ENCODE peak calls at places on chromosomes 6 and 20, in four cellular contexts. X, I, R and T are unnamed samples.
A peak's percentile ranks its signal among the peaks of the same experiment; 100 is the strongest.

GRCh38 chr6:27106382-27106781 is 141.1 kb upstream of the PRSS16 start:
- DNase-seq in X (no peak), I (no peak), R (no peak), T (no peak)

GRCh38 chr20:32190608-32191415 is 16.7 kb downstream of the PLAGL2 start:
- DNase-seq in X (no peak), I (peak; percentile 62), R (no peak), T (no peak)

GRCh38 chr20:36298795-36299339 is 7.3 kb upstream of the DLGAP4 start:
- DNase-seq in X (no peak), I (peak; percentile 69), R (no peak), T (no peak)

GRCh38 chr6:93337014-93337413 is 82.3 kb downstream of the EPHA7 start:
- DNase-seq in X (no peak), I (no peak), R (no peak), T (no peak)

GRCh38 chr20:858011-858410 is 24.5 kb downstream of the FAM110A start:
- DNase-seq in X (no peak), I (peak; percentile 71), R (no peak), T (no peak)

GRCh38 chr6:122286512-122286911 is 112.9 kb upstream of the HSF2 start:
- DNase-seq in X (no peak), I (no peak), R (no peak), T (no peak)

GRCh38 chr20:52313335-52313963 is 121.9 kb upstream of the ZFP64 start:
- DNase-seq in X (peak; percentile 42), I (no peak), R (no peak), T (no peak)

GRCh38 chr6:63347599-63347998 is 27.8 kb upstream of the LGSN start:
- DNase-seq in X (no peak), I (no peak), R (no peak), T (no peak)

GRCh38 chr20:59837623-59838394 is 95.6 kb downstream of the SYCP2 start:
- DNase-seq in X (peak; percentile 10), I (no peak), R (no peak), T (no peak)

GRCh38 chr6:31580446-31580755 is 1.8 kb downstream of the LTB start:
- DNase-seq in X (no peak), I (no peak), R (no peak), T (no peak)

GRCh38 chr6:148335582-148335981 is 7.1 kb upstream of the SASH1 start:
- DNase-seq in X (no peak), I (peak; percentile 68), R (no peak), T (no peak)

GRCh38 chr6:39873439-39873838 is 60.8 kb downstream of the MOCS1 start:
- DNase-seq in X (no peak), I (no peak), R (no peak), T (no peak)

GRCh38 chr20:50815162-50815989 is 20.5 kb downstream of the BCAS4 start:
- DNase-seq in X (no peak), I (no peak), R (peak; percentile 45), T (no peak)

GRCh38 chr6:139029470-139030210 is 1.1 kb downstream of the ABRACL start:
- DNase-seq in X (peak; percentile 73), I (no peak), R (peak; percentile 58), T (peak; percentile 86)

GRCh38 chr20:57450419-57450818 is 59.2 kb downstream of the RBM38 start:
- DNase-seq in X (no peak), I (peak; percentile 77), R (peak; percentile 50), T (peak; percentile 82)

GRCh38 chr6:45555981-45556771 is 178.4 kb upstream of the SUPT3H start:
- DNase-seq in X (peak; percentile 41), I (no peak), R (no peak), T (no peak)

GRCh38 chr6:166924531-166924930 is 31.8 kb downstream of the RNASET2 start:
- DNase-seq in X (no peak), I (no peak), R (no peak), T (no peak)

GRCh38 chr20:31669876-31670275 is 32.2 kb downstream of the COX4I2 start:
- DNase-seq in X (no peak), I (no peak), R (no peak), T (no peak)

GRCh38 chr20:19976595-19977372 is 40.4 kb upstream of the NAA20 start:
- DNase-seq in X (peak; percentile 57), I (no peak), R (peak; percentile 66), T (peak; percentile 70)

GRCh38 chr6:160036790-160037206 is 67.9 kb downstream of the IGF2R start:
- DNase-seq in X (peak; percentile 44), I (no peak), R (peak; percentile 27), T (peak; percentile 67)

GRCh38 chr6:93784794-93785757 is 365.7 kb upstream of the EPHA7 start:
- DNase-seq in X (no peak), I (no peak), R (no peak), T (no peak)

GRCh38 chr20:58028123-58028522 is 200.3 kb downstream of the ANKRD60 start:
- DNase-seq in X (no peak), I (peak; percentile 64), R (no peak), T (peak; percentile 66)

GRCh38 chr20:50634191-50634590 is 57.2 kb downstream of the RIPOR3 start:
- DNase-seq in X (no peak), I (no peak), R (no peak), T (no peak)

GRCh38 chr6:117840541-117840983 is 66.5 kb upstream of the SLC35F1 start:
- DNase-seq in X (no peak), I (no peak), R (no peak), T (no peak)

GRCh38 chr6:818191-818590 is 125.3 kb upstream of the EXOC2 start:
- DNase-seq in X (no peak), I (no peak), R (no peak), T (no peak)

GRCh38 chr6:28940294-28940858 is 16.6 kb upstream of the TRIM27 start:
- DNase-seq in X (peak; percentile 56), I (no peak), R (peak; percentile 48), T (no peak)

GRCh38 chr6:83047065-83047754 is 18.4 kb downstream of the UBE3D start:
- DNase-seq in X (no peak), I (no peak), R (no peak), T (no peak)

GRCh38 chr6:1854296-1854695 is 244.6 kb downstream of the FOXC1 start:
- DNase-seq in X (no peak), I (no peak), R (no peak), T (no peak)

GRCh38 chr6:130494745-130495144 is 128.9 kb downstream of the TMEM200A start:
- DNase-seq in X (no peak), I (no peak), R (no peak), T (no peak)

GRCh38 chr6:11364971-11365397 is 132.5 kb upstream of the NEDD9 start:
- DNase-seq in X (no peak), I (no peak), R (peak; percentile 60), T (no peak)

GRCh38 chr20:60340232-60340631 is 382.0 kb downstream of the CDH26 start:
- DNase-seq in X (no peak), I (no peak), R (no peak), T (no peak)

DNA sequence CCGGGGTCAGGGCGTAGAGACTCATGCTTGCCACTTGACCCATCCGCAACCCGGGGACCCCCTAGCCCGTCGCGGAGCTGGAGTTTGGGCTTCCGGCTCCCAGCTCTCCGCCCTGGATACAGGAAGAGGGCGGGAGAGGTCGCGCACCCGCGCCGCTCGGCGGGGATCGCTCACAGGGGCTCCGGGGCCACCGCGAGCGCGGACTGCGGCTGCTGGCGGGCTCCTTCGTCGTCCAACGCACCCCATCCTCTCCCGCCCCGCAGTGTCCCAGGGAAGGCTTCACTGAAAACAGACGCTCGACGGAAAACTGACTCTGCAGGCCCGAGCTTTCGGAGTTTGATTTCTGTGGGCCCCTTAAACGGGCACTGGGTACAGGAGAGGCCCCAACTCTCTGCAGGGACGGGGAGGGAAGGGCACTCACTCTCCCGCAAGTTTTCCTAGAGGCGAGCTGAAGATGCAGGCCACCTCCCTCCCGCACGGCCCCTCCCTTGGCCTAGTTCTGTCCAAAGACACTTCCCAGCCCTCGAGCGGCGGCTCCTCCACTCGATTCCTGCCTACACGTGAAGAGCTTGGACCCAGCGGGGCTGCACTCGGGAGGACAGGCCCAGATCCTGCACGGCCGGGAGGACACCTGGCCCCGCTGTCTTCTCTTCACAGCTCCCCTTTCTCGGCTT is 5.3 kb downstream of the OLIG3 start:
- DNase-seq in X (no peak), I (no peak), R (no peak), T (no peak)
- H3K4me3 ChIP-seq in X (peak overlapping the region; percentile 18), I (no peak overlapping the region), R (no peak overlapping the region), T (peak overlapping the region; percentile 12)

DNA sequence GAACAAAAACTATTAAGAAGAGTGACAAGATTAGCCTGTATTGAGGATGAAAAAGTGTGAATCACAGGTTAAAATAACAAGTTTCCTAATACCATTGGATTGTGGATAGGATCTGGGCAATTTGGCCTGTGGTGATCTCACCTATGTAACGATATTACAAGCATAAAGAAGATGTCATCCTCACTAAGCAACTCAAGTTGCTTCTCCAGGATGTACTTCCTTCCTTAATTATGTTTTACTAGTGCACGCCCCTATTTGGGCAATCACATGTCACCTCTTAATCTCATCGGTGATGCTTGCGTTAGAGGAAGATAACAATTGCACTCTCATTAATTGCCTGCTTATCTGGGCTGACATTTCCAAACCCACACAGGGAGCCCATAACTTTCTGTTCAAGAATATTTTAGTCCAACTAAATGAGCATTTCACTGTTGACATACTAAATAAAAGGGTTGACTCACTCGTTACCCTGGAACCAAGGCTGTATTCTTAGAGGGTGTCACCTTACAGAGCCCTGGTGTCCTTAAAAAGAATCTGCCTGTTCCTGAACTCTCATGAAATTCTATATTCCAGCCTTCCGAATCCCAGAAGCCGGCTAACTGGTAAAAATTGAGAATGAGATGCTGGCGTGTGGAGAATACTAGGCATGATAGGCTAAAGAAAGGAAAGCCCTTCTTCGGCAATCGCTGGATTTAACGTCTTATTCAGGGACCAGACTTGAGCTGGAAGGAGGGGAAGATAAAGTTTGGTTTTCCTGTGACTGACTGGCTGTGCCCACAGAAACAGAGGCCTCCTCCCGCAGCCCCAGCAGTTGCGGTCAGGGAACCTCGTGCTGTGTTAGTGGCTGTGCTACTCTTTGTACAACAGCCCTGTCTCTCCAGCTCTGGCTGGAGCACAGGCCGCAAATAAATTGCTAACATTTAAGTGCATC is 88.3 kb upstream of the ATXN1 start:
- DNase-seq in X (no peak), I (no peak), R (no peak), T (no peak)
- H3K27ac ChIP-seq in X (no peak overlapping the region), I (peak overlapping the region; percentile 26), R (no peak overlapping the region), T (no peak overlapping the region)

GRCh38 chr6:12606616-12607015 is 110.0 kb upstream of the PHACTR1 start:
- DNase-seq in X (no peak), I (no peak), R (no peak), T (no peak)

GRCh38 chr6:12608016-12608860 is 108.3 kb upstream of the PHACTR1 start:
- DNase-seq in X (no peak), I (no peak), R (no peak), T (no peak)

GRCh38 chr6:12602951-12603710 is 113.4 kb upstream of the PHACTR1 start:
- DNase-seq in X (no peak), I (no peak), R (no peak), T (peak; percentile 69)

GRCh38 chr6:12603711-12604049 is 112.9 kb upstream of the PHACTR1 start:
- DNase-seq in X (no peak), I (no peak), R (no peak), T (no peak)

GRCh38 chr6:12605888-12606345 is 110.7 kb upstream of the PHACTR1 start:
- DNase-seq in X (peak; percentile 67), I (no peak), R (peak; percentile 59), T (no peak)
- H3K4me3 ChIP-seq in X (no peak overlapping the region), I (no peak overlapping the region), R (no peak overlapping the region), T (no peak overlapping the region)

GRCh38 chr20:44571367-44571766 is 11.0 kb upstream of the PKIG start:
- DNase-seq in X (no peak), I (no peak), R (no peak), T (no peak)
- H3K27ac ChIP-seq in X (no peak overlapping the region), I (no peak overlapping the region), R (no peak overlapping the region), T (no peak overlapping the region)